ENCODE peak calls at places on chromosome 2, in eight cellular contexts. B is A549, Z is GM12878, P is ovary, V is stomach, Q is tibial nerve, F is upper lobe of left lung, U is HepG2. C is an unnamed sample.

GRCh38 chr2:178142274-178143065 is 30.2 kb downstream of the RBM45 start:
- DNase-seq in U (no peak), Z (no peak), Q (no peak), P (no peak), F (no peak), V (no peak), B (no peak), C (no peak)

GRCh38 chr2:196808281-196808680 is 874 bp downstream of the C2orf66 start:
- DNase-seq in Q (no peak), U (no peak), F (no peak), Z (no peak), V (no peak), B (no peak), P (no peak), C (no peak)

GRCh38 chr2:226667736-226668135 is 131.9 kb downstream of the IRS1 start:
- DNase-seq in V (no peak), F (no peak), Z (no peak), P (no peak), Q (no peak), U (no peak), B (no peak), C (no peak)

GRCh38 chr2:218332920-218333645 is 23.6 kb upstream of the CATIP start:
- DNase-seq in P (no peak), F (no peak), Q (peak), Z (no peak), B (no peak), V (no peak), U (no peak), C (no peak)

GRCh38 chr2:166932032-166932431 is 43.8 kb downstream of the XIRP2 start:
- DNase-seq in P (no peak), F (no peak), Q (no peak), B (no peak), V (no peak), U (no peak), Z (no peak), C (no peak)

GRCh38 chr2:161947394-161947793 is 126.6 kb downstream of the DPP4 start:
- DNase-seq in Q (no peak), Z (no peak), F (no peak), B (no peak), P (no peak), V (no peak), U (no peak), C (no peak)

GRCh38 chr2:219664041-219664440 is 36.6 kb downstream of the SLC4A3 start:
- DNase-seq in B (no peak), F (no peak), Q (no peak), V (no peak), Z (no peak), U (no peak), P (no peak), C (no peak)

GRCh38 chr2:234290671-234291070 is 206.2 kb downstream of the ARL4C start:
- DNase-seq in Z (peak), F (peak), U (no peak), B (no peak), P (no peak), Q (no peak), V (peak), C (peak)

GRCh38 chr2:180983468-180984388 is 3.3 kb downstream of the UBE2E3 start:
- DNase-seq in Z (no peak), B (peak), Q (no peak), U (peak), V (no peak), F (peak), P (no peak), C (peak)

GRCh38 chr2:145930318-145930717 is 1410.4 kb upstream of the ZEB2 start:
- DNase-seq in F (no peak), U (no peak), Z (no peak), B (no peak), V (no peak), P (no peak), Q (no peak), C (no peak)

DNA sequence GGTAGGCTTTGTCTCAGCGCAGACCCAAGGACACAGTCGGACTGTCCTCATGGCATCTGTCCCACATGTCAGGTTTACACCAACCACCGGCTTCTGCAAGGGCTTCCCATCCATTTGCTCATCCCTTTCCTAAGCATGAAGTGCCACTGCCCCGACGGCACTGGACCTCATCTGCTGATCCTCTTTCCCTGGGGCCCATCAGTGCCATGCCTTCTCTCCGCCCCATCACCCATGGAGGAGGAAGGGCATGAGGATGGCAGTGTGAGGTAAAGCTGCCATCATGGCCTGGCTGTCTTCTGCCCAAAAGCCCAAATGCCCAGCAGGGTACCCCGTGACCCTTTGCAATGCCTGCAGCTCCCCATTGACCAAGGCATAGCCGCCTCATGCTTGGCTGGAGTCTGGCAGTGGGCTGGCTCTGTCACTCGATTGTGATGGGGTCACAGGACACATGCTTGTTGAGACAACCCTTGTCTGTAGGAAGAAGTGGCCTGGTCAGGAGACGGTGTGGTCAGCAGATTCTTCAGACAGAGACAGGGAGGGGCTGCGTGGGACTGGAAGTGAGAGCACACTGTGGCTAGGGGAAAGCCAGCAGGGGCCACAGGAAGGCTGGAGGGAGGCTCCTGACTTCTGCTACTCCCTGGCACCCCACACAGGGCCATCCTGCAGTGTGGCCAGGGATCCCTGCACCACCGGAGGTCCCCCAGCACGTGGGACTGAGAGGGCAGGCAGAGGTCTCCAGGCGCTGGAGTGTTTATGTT is 493.7 kb upstream of the HS6ST1 start:
- DNase-seq in V (no peak), F (no peak), B (no peak), U (no peak), Z (no peak), P (no peak), Q (no peak), C (no peak)
- TF ChIP-seq EP300 in V (no peak), F (no peak), B (no peak), U (no peak), Z (no peak), P (no peak), Q (no peak), C (no peak)

GRCh38 chr2:201246280-201246679 is 14.1 kb upstream of the CASP8 start:
- DNase-seq in Q (no peak), B (no peak), Z (no peak), P (no peak), V (no peak), U (no peak), F (no peak), C (no peak)

GRCh38 chr2:201242562-201243277 is 17.6 kb upstream of the CASP8 start:
- DNase-seq in Z (no peak), P (no peak), U (no peak), B (no peak), V (no peak), F (no peak), Q (no peak), C (no peak)

GRCh38 chr2:201248288-201248844 is 12.0 kb upstream of the CASP8 start:
- DNase-seq in V (no peak), Z (no peak), U (no peak), Q (no peak), B (no peak), F (no peak), P (no peak), C (no peak)

GRCh38 chr2:201250741-201251140 is 9.6 kb upstream of the CASP8 start:
- DNase-seq in Z (no peak), B (no peak), V (no peak), Q (no peak), P (no peak), U (no peak), F (no peak), C (no peak)

GRCh38 chr2:201244829-201245228 is 15.5 kb upstream of the CASP8 start:
- DNase-seq in F (no peak), Q (no peak), B (no peak), U (no peak), V (no peak), P (no peak), Z (no peak), C (no peak)
- TF ChIP-seq EP300 in F (no peak), Q (no peak), B (no peak), U (no peak), V (no peak), P (no peak), Z (no peak), C (no peak)

DNA sequence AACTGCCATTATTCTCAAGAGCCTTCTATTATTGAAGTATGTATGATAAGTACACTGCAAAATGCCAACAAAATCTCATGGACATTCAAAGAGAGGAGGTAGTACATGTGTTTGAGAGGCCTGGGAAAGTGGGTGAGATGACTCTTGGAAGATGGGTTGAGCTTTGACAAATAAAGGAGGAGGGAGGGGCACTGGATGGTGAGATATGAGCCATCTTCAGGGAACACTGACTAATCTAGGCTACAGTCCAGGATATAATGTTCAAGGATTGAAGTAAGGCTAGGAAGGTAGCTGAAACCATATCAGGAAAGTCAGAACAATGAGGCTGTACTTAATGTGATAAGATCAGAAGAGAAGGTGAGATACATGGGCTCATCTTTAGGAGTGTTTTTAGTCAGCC is 559.7 kb downstream of the ZEB2 start:
- DNase-seq in P (no peak), U (no peak), F (no peak), V (no peak), Z (no peak), Q (no peak), B (no peak), C (no peak)
- TF ChIP-seq EP300 in P (no peak), U (no peak), F (no peak), V (no peak), Z (no peak), Q (no peak), B (no peak), C (no peak)

DNA sequence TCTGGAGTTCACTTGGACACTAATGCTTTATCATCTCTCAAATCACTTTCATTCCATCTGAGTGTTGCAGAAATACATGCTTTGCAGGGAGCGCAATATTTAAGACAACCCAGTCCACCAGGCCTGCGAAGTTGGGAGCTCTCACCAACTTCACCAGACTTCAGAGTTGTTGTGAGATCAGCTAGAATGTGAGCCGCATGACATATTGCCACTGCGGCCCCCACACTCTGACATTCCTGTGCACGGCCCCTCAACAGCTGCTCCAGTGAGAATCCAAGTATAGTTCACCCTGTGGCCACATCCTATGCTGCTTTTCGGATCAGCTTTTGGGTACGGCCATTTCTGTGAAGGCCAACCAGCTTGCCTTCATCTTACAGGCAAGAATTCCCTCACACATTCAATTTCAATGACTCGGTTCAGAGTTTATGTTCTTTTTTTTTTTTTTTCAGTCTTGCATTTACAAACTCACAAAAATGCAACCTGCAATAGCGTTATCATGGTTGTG is 177.7 kb downstream of the SOX11 start:
- DNase-seq in Z (no peak), B (no peak), U (no peak), P (no peak), Q (no peak), V (no peak), F (no peak), C (no peak)
- TF ChIP-seq EP300 in Z (no peak), B (no peak), U (no peak), P (no peak), Q (no peak), V (no peak), F (no peak), C (no peak)

GRCh38 chr2:150125708-150126107 is 361.8 kb downstream of the RND3 start:
- DNase-seq in U (no peak), P (no peak), B (peak), V (no peak), F (no peak), Z (no peak), Q (no peak), C (no peak)
- TF ChIP-seq EP300 in U (no peak), P (no peak), B (peak), V (no peak), F (no peak), Z (no peak), Q (no peak), C (no peak)

DNA sequence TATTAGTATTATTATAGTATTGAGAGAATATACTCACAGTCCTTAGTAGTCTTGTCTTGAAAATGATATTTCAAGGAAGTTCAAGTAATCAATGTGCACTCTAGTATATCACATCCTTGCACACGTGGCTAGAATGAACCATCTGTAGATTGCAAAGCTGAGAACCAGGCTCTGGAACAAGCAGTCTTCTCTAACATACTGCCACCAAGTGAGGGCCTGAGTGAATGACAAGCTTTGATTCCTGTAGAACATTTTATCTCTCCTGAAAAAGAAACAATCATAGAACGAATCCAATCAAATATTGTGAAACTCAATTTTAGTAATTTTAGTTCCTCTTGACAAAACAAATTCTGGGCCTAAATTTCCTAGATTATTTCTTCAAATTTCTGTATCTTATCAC is 55.3 kb upstream of the SULT1C3 start:
- DNase-seq in B (no peak), U (peak), F (no peak), P (no peak), Z (no peak), V (no peak), Q (no peak), C (no peak)
- TF ChIP-seq EP300 in B (no peak), U (no peak), F (no peak), P (no peak), Z (no peak), V (no peak), Q (no peak), C (no peak)

GRCh38 chr2:240246173-240246820 is 105.8 kb upstream of the OTOS start:
- DNase-seq in V (peak), Z (no peak), Q (no peak), P (no peak), B (no peak), U (no peak), F (no peak), C (no peak)

GRCh38 chr2:240247241-240247867 is 106.9 kb upstream of the OTOS start:
- DNase-seq in B (no peak), Q (no peak), F (no peak), U (no peak), P (no peak), Z (no peak), V (peak), C (no peak)

GRCh38 chr2:240249423-240250149 is 109.1 kb upstream of the OTOS start:
- DNase-seq in Z (no peak), P (peak), Q (no peak), F (no peak), B (no peak), U (peak), V (peak), C (no peak)

GRCh38 chr2:240248981-240249422 is 108.5 kb upstream of the OTOS start:
- DNase-seq in Q (no peak), U (no peak), V (peak), P (peak), F (no peak), Z (no peak), B (no peak), C (no peak)

GRCh38 chr2:240247868-240248820 is 107.7 kb upstream of the OTOS start:
- DNase-seq in Q (peak), U (no peak), V (peak), Z (no peak), F (no peak), P (peak), B (no peak), C (no peak)
- TF ChIP-seq EP300 in Q (no peak), U (no peak), V (no peak), Z (no peak), F (no peak), P (no peak), B (no peak), C (no peak)

C was measured in transverse colon.